ENCODE peak calls at places on chromosomes 11 and 22, in four cellular contexts. C is foreskin keratinocyte; T is activated naive CD8-positive, alpha-beta T cell treated with anti-CD3 and anti-CD28 coated beads, Interleukin-2, amount 10 ng/mL, durations not matched to agents 7 days and 5 days; G is CD4-positive, alpha-beta T cell. Z is an unnamed sample.

GRCh38 chr11:66479741-66480115 is 506 bp upstream of the DPP3 start:
- ATAC-seq in T (no peak), C (peak), G (no peak), Z (no peak)

GRCh38 chr11:131682373-131683015 is 312.1 kb downstream of the NTM start:
- ATAC-seq in C (no peak), T (no peak), G (no peak), Z (no peak)

GRCh38 chr11:116835042-116835772 is 2.2 kb downstream of the APOA1 start:
- ATAC-seq in T (peak), C (no peak), G (no peak), Z (peak)

GRCh38 chr11:12410006-12410728 is 32.8 kb downstream of the PARVA start:
- ATAC-seq in G (no peak), T (no peak), C (no peak), Z (no peak)

GRCh38 chr11:127737499-127737898 is 736.9 kb upstream of the KIRREL3 start:
- ATAC-seq in G (no peak), T (no peak), C (no peak), Z (no peak)

GRCh38 chr11:72591785-72592490 is 82.3 kb downstream of the PDE2A start:
- ATAC-seq in C (no peak), T (peak), G (peak), Z (peak)

GRCh38 chr11:70816156-70816678 is 417.9 kb downstream of the CTTN start:
- ATAC-seq in C (no peak), T (no peak), G (no peak), Z (no peak)

GRCh38 chr11:122007611-122008071 is 108.4 kb downstream of the BLID start:
- ATAC-seq in C (no peak), T (no peak), G (no peak), Z (no peak)

GRCh38 chr11:6635082-6635932 is 16.1 kb upstream of the TPP1 start:
- ATAC-seq in T (no peak), G (no peak), C (no peak), Z (no peak)

GRCh38 chr22:23305922-23306374 is 125.6 kb downstream of the BCR start:
- ATAC-seq in T (no peak), C (no peak), G (no peak), Z (no peak)

GRCh38 chr11:104898685-104899013 is 389 bp upstream of the CASP12 start:
- ATAC-seq in G (no peak), T (no peak), C (no peak), Z (no peak)

GRCh38 chr11:18633256-18634139 is 644 bp downstream of the SPTY2D1 start:
- ATAC-seq in C (no peak), T (no peak), G (no peak), Z (peak)

GRCh38 chr11:12356944-12357655 is 20.3 kb upstream of the PARVA start:
- ATAC-seq in C (no peak), T (peak), G (peak), Z (no peak)

GRCh38 chr11:34192481-34193401 is 87.3 kb downstream of the NAT10 start:
- ATAC-seq in G (no peak), C (peak), T (peak), Z (no peak)

GRCh38 chr11:71301858-71302533 is 49.6 kb upstream of the SHANK2 start:
- ATAC-seq in G (no peak), C (no peak), T (no peak), Z (no peak)

GRCh38 chr11:76689313-76689712 is 18.8 kb upstream of the LRRC32 start:
- ATAC-seq in T (no peak), C (no peak), G (no peak), Z (no peak)

GRCh38 chr11:92965196-92965595 is 4.3 kb upstream of the MTNR1B start:
- ATAC-seq in T (no peak), C (no peak), G (no peak), Z (no peak)

GRCh38 chr11:70483077-70483861 is 84.9 kb downstream of the CTTN start:
- ATAC-seq in C (no peak), T (no peak), G (no peak), Z (no peak)

GRCh38 chr11:6259638-6260019 is at the start of gene CCKBR:
- ATAC-seq in C (peak), G (peak), T (peak), Z (peak)

GRCh38 chr11:3642071-3642951 is 519 bp upstream of the ART5 start:
- ATAC-seq in T (peak), G (peak), C (peak), Z (peak)

GRCh38 chr11:84496122-84496521 is 1131.0 kb downstream of the DLG2 start:
- ATAC-seq in T (no peak), C (no peak), G (no peak), Z (no peak)

GRCh38 chr22:47133263-47133662 is 370.8 kb downstream of the TBC1D22A start:
- ATAC-seq in G (no peak), C (no peak), T (no peak), Z (no peak)

GRCh38 chr11:72939031-72939430 is 124.8 kb downstream of the ATG16L2 start:
- ATAC-seq in C (no peak), G (no peak), T (no peak), Z (no peak)

GRCh38 chr11:60785806-60786361 is 751 bp downstream of the MS4A10 start:
- ATAC-seq in G (no peak), T (no peak), C (no peak), Z (no peak)

GRCh38 chr11:26974068-26974790 is 19.7 kb upstream of the FIBIN start:
- ATAC-seq in C (no peak), T (no peak), G (no peak), Z (no peak)

GRCh38 chr11:10864688-10865087 is 6.8 kb upstream of the ZBED5 start:
- ATAC-seq in G (no peak), T (no peak), C (no peak), Z (no peak)

GRCh38 chr11:107590460-107591097 is 368 bp upstream of the ELMOD1 start:
- ATAC-seq in T (no peak), G (no peak), C (peak), Z (peak)

GRCh38 chr11:130055637-130056036 is 14.1 kb upstream of the APLP2 start:
- ATAC-seq in G (no peak), C (peak), T (no peak), Z (no peak)

GRCh38 chr11:118001494-118001971 is 15.3 kb downstream of the IL10RA start:
- ATAC-seq in T (peak), G (peak), C (no peak), Z (no peak)

GRCh38 chr22:42919199-42919598 is 62.1 kb upstream of the ARFGAP3 start:
- ATAC-seq in G (no peak), T (no peak), C (peak), Z (no peak)

Z was measured in stimulated activated memory B cell treated with anti-CD40 and anti-IgM and Interleukin-4, amounts not matched to agents 10 μg/mL and 1 μg/mL and 100 μg/mL, for 72 hours.